ENCODE peak calls at places on chromosome 9, in four cellular contexts. P is mucosa of descending colon, U is A549, R is cardiac muscle cell. V is an unnamed sample. For H3K4me1, the result is how much of the 10 kb centered on the place peaks cover.

GRCh38 chr9:118609355-118610044 is 759.7 kb downstream of the BRINP1 start:
- DNase-seq in P (no peak), U (peak), R (peak), V (no peak)

GRCh38 chr9:63817622-63818518 is 1467.1 kb downstream of the FOXD4L5 start:
- DNase-seq in P (peak), U (no peak), R (peak), V (peak)

GRCh38 chr9:112868461-112868860 is 22.2 kb downstream of the SLC46A2 start:
- DNase-seq in P (no peak), U (no peak), R (no peak), V (no peak)

GRCh38 chr9:72464819-72465218 is 56.6 kb upstream of the TMC1 start:
- DNase-seq in P (no peak), U (no peak), R (no peak), V (no peak)

GRCh38 chr9:88989961-88990570 is 1.2 kb upstream of the S1PR3 start:
- DNase-seq in P (no peak), U (no peak), R (no peak), V (no peak)

GRCh38 chr9:84229186-84229585 is 111.4 kb downstream of the SLC28A3 start:
- DNase-seq in P (no peak), U (no peak), R (no peak), V (no peak)

GRCh38 chr9:124251605-124252366 is 6.0 kb upstream of the NEK6 start:
- DNase-seq in P (no peak), U (peak), R (peak), V (peak)

GRCh38 chr9:129828051-129828450 is 4.1 kb upstream of the TOR1A start:
- DNase-seq in P (no peak), U (no peak), R (no peak), V (no peak)

GRCh38 chr9:33295571-33295970 is 5.3 kb downstream of the NFX1 start:
- DNase-seq in P (no peak), U (no peak), R (no peak), V (no peak)

GRCh38 chr9:116269250-116269649 is 115.7 kb downstream of the PAPPA start:
- DNase-seq in P (no peak), U (no peak), R (peak), V (no peak)

GRCh38 chr9:124450241-124450924 is at the start of gene ADGRD2:
- DNase-seq in P (no peak), U (no peak), R (peak), V (no peak)

GRCh38 chr9:70609542-70610286 is 195.3 kb upstream of the KLF9 start:
- DNase-seq in P (no peak), U (no peak), R (peak), V (peak)

GRCh38 chr9:87812375-87813118 is 70.1 kb upstream of the SPATA31E1 start:
- DNase-seq in P (no peak), U (peak), R (peak), V (no peak)

GRCh38 chr9:124015661-124016131 is 4.1 kb downstream of the LHX2 start:
- DNase-seq in P (no peak), U (no peak), R (no peak), V (no peak)

GRCh38 chr9:38119570-38119969 is 50.5 kb upstream of the SHB start:
- DNase-seq in P (no peak), U (peak), R (no peak), V (no peak)

GRCh38 chr9:91425270-91425669 is 1.6 kb upstream of the NFIL3 start:
- DNase-seq in P (no peak), U (no peak), R (peak), V (no peak)

GRCh38 chr9:21294325-21294724 is 10.8 kb downstream of the IFNA5 start:
- DNase-seq in P (no peak), U (peak), R (no peak), V (no peak)

GRCh38 chr9:117092582-117092981 is 322.3 kb downstream of the ASTN2 start:
- DNase-seq in P (no peak), U (peak), R (peak), V (no peak)

GRCh38 chr9:18346761-18347160 is 127.2 kb upstream of the ADAMTSL1 start:
- DNase-seq in P (no peak), U (no peak), R (no peak), V (no peak)

GRCh38 chr9:124794902-124795491 is 18.1 kb downstream of the OLFML2A start:
- DNase-seq in P (no peak), U (peak), R (no peak), V (no peak)

GRCh38 chr9:137449931-137450537 is 8.9 kb upstream of the ENTPD8 start:
- DNase-seq in P (peak), U (no peak), R (no peak), V (peak)

GRCh38 chr9:7433508-7434292 is 365.9 kb downstream of the DMAC1 start:
- DNase-seq in P (no peak), U (no peak), R (no peak), V (peak)

GRCh38 chr9:112091805-112092204 is 83.3 kb downstream of the SUSD1 start:
- DNase-seq in P (no peak), U (peak), R (peak), V (no peak)

GRCh38 chr9:37575511-37575914 is 667 bp downstream of the FBXO10 start:
- DNase-seq in P (no peak), U (no peak), R (peak), V (no peak)

GRCh38 chr9:104773118-104773517 is 9.2 kb downstream of the NIPSNAP3B start:
- DNase-seq in P (no peak), U (no peak), R (no peak), V (no peak)

GRCh38 chr9:137234758-137235423 is 4.2 kb downstream of the SLC34A3 start:
- DNase-seq in P (no peak), U (no peak), R (no peak), V (no peak)

GRCh38 chr9:35095175-35095574 is 1.2 kb downstream of the PIGO start:
- DNase-seq in P (peak), U (no peak), R (no peak), V (no peak)

GRCh38 chr9:106728860-106729259 is 134.1 kb upstream of the ZNF462 start:
- DNase-seq in P (no peak), U (no peak), R (no peak), V (no peak)
- TF ChIP-seq CTCF in P (no peak), U (no peak), R (no peak), V (no peak)

GRCh38 chr9:120710110-120710981 is 3.9 kb downstream of the MEGF9 start:
- DNase-seq in P (no peak), U (peak), R (peak), V (no peak)
- H3K4me1 ChIP-seq in P (under half), U (half or more), R (under half), V (under half)

GRCh38 chr9:114507726-114508125 is 2.5 kb upstream of the WHRN start:
- DNase-seq in P (no peak), U (peak), R (peak), V (no peak)
- TF ChIP-seq CTCF in P (no peak), U (peak), R (peak), V (no peak)

GRCh38 chr9:98865284-98865683 is 57.8 kb downstream of the GALNT12 start:
- DNase-seq in P (no peak), U (no peak), R (no peak), V (no peak)

GRCh38 chr9:98862936-98863335 is 55.5 kb downstream of the GALNT12 start:
- DNase-seq in P (no peak), U (no peak), R (no peak), V (no peak)

GRCh38 chr9:98861881-98862501 is 54.5 kb downstream of the GALNT12 start:
- DNase-seq in P (no peak), U (peak), R (peak), V (no peak)

GRCh38 chr9:98866435-98867108 is 59.1 kb downstream of the GALNT12 start:
- DNase-seq in P (no peak), U (no peak), R (no peak), V (no peak)

DNA sequence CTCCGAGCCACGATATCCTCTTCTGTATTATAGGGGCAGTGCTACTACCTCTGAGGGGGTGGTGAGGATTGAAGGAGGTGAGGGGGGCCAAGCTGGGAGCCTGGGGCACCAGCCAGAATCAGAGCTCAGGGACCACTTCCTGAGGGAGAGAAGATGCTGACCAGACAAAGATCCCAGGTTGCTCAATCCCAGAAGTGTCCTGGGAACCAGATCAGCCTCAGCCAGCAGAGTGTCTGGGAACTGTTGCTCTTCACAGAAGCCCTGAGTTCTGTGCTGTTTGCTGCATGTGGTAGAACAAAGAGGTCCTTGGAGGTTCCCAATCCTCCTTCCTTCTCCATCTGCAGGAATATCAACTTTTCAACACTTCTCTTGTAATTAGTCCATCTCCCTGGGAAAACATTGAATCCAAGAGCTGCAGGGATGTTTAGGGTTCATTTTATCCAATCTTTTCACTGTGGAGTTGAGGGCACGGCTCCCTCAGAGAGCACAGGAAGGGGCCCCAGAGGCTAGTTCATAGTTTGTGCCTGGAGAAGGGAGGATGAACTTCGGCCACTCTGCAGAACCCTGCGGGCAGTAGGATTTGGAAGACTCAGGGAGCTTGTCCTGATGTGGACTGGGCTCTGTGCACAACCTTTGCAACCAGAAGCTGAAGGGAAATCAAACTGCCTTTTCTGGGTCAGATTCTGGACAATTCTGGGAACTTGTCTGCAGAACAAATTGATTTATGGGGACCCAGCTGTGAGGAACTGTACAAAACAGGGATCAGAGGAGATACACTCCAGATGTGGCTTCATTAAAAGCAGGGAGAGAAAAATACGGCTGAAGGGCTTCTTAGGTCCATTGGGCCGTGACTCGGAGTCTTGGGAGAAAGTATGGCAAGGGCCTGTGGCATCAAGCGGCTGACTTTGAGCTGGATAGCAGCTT is 57.0 kb downstream of the GALNT12 start:
- DNase-seq in P (no peak), U (no peak), R (peak), V (no peak)
- H3K4me1 ChIP-seq in P (under half), U (under half), R (under half), V (under half)

V was measured in left lung.